ENCODE peak calls at places on chromosomes 11 and 22, in five cellular contexts. K, P, F, H and D are unnamed samples.
A peak's percentile ranks its signal among the peaks of the same experiment; 100 is the strongest.

GRCh38 chr22:32661737-32662586 is 139.5 kb upstream of the TIMP3 start:
- DNase-seq in F (no peak), P (no peak), H (no peak), K (no peak), D (no peak)

GRCh38 chr11:64250875-64251721 is at the start of gene PLCB3:
- DNase-seq in F (peak; percentile 70), K (peak; percentile 68), P (peak; percentile 51), H (no peak), D (peak; percentile 63)

GRCh38 chr22:24124247-24124646 is 57.0 kb upstream of the SUSD2 start:
- DNase-seq in K (no peak), H (no peak), F (no peak), P (no peak), D (no peak)

GRCh38 chr11:57599381-57599780 is 1.9 kb downstream of the SERPING1 start:
- DNase-seq in K (no peak), F (no peak), H (peak; percentile 42), P (no peak), D (no peak)

GRCh38 chr11:6962141-6962540 is 35.9 kb downstream of the ZNF215 start:
- DNase-seq in K (no peak), F (no peak), H (no peak), P (no peak), D (no peak)

GRCh38 chr11:23280088-23280487 is 419.8 kb upstream of the CCDC179 start:
- DNase-seq in K (no peak), H (no peak), P (no peak), F (no peak), D (no peak)

GRCh38 chr11:133928628-133929059 is 28.1 kb downstream of the IGSF9B start:
- DNase-seq in P (peak; percentile 56), F (no peak), H (peak; percentile 10), K (peak; percentile 88), D (no peak)

GRCh38 chr22:22098457-22099193 is 116.0 kb upstream of the TOP3B start:
- DNase-seq in F (no peak), H (no peak), P (no peak), K (no peak), D (peak; percentile 37)

GRCh38 chr11:27468209-27468608 is 4.4 kb downstream of the LGR4 start:
- DNase-seq in H (peak; percentile 96), P (no peak), K (peak; percentile 38), F (no peak), D (no peak)

GRCh38 chr11:31598454-31598853 is 88.9 kb downstream of the ELP4 start:
- DNase-seq in F (no peak), H (no peak), K (no peak), P (no peak), D (no peak)

GRCh38 chr11:31000412-31000811 is 369.1 kb downstream of the DCDC1 start:
- DNase-seq in P (no peak), H (no peak), F (no peak), K (no peak), D (no peak)

GRCh38 chr22:20130319-20130718 is 1.3 kb upstream of the ZDHHC8 start:
- DNase-seq in H (peak; percentile 15), F (no peak), K (no peak), P (no peak), D (no peak)

GRCh38 chr11:34468209-34468841 is 29.6 kb downstream of the CAT start:
- DNase-seq in H (peak; percentile 43), P (no peak), F (no peak), K (peak; percentile 76), D (peak; percentile 68)

GRCh38 chr11:64501500-64502427 is 89.3 kb upstream of the SLC22A12 start:
- DNase-seq in K (no peak), H (no peak), F (no peak), P (no peak), D (no peak)

GRCh38 chr11:35305670-35306382 is 113.5 kb downstream of the SLC1A2 start:
- DNase-seq in K (peak; percentile 55), P (peak; percentile 29), F (peak; percentile 17), H (peak; percentile 34), D (peak; percentile 71)

GRCh38 chr22:46042786-46043185 is 65.8 kb upstream of the WNT7B start:
- DNase-seq in H (no peak), K (no peak), P (no peak), F (peak; percentile 27), D (no peak)

GRCh38 chr11:30545507-30545906 is 40.6 kb downstream of the MPPED2 start:
- DNase-seq in F (no peak), H (no peak), K (no peak), P (no peak), D (no peak)

GRCh38 chr22:41446057-41446501 is 522 bp downstream of the TOB2 start:
- DNase-seq in H (no peak), F (peak; percentile 57), K (peak; percentile 45), P (no peak), D (no peak)

GRCh38 chr11:124762624-124763155 is 600 bp upstream of the ESAM start:
- DNase-seq in H (no peak), F (no peak), K (no peak), P (no peak), D (no peak)

GRCh38 chr11:6170226-6170625 is at the start of gene OR52B2:
- DNase-seq in H (no peak), K (no peak), P (no peak), F (no peak), D (no peak)

DNA sequence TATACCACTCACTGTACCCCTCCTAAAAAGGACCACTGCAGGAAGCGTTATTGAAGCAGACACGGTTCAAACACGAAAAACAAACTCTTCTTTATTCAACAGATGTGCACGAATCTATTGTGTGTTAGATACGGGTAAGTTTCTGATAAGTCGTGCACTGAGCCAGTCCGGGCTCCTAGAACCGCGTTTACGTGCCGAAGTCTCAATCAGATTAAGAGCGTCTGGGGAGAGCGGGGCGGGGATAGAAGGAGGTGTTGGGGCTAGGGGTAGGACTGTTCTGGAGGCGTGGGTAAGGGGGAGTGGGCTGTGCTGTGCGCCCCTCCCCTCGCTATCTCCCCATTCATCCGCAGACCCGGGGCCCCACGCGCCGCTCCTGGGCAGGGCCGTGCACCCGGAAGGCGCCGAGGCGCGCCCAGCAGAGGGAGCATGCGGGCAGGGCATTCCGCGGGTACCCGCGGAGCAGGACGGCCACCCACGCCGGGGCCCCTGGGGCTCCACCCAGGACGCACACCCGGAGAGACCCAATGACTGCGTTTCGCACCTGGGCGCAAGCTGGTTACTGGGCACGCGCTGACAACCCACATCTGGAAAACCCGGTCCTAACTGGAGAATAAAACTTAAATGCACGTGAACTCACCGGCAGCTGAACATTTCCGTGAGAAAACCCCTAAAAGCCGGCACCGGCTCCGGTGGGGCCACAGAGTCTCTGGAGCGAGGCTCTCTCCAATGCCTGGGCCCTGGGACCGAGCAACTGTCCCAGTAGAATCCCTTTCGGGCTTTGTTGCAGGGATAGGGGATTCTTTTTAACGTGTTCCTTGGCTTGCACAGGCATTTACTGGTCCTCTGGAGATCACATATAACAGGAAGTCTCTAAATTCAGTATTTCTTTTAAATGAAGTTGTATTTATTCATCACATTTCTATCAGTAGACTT is 40.6 kb downstream of the WEE1 start:
- DNase-seq in H (peak; percentile 70), K (peak; percentile 91), P (peak; percentile 78), F (peak; percentile 78), D (peak; percentile 97)
- H3K4me3 ChIP-seq in H (peak overlapping the region; percentile 34), K (peak overlapping the region; percentile 70), P (peak overlapping the region; percentile 70), F (peak overlapping the region; percentile 39), D (peak overlapping the region; percentile 60)

GRCh38 chr11:1349074-1349931 is 39.9 kb upstream of the TOLLIP start:
- DNase-seq in H (no peak), K (no peak), P (no peak), F (peak; percentile 13), D (no peak)

GRCh38 chr11:1353383-1354124 is 36.2 kb upstream of the BRSK2 start:
- DNase-seq in P (no peak), H (no peak), K (no peak), F (no peak), D (no peak)

GRCh38 chr11:1352696-1353382 is 36.9 kb upstream of the BRSK2 start:
- DNase-seq in P (no peak), K (no peak), F (no peak), H (no peak), D (peak; percentile 38)

GRCh38 chr11:1350086-1350725 is 39.5 kb upstream of the BRSK2 start:
- DNase-seq in H (no peak), F (no peak), P (no peak), K (no peak), D (no peak)

GRCh38 chr11:1351278-1351937 is 38.3 kb upstream of the BRSK2 start:
- DNase-seq in H (no peak), F (no peak), P (no peak), K (peak; percentile 46), D (peak; percentile 76)
- TF ChIP-seq CTCF in H (no peak), F (no peak), P (no peak), K (no peak), D (no peak)

DNA sequence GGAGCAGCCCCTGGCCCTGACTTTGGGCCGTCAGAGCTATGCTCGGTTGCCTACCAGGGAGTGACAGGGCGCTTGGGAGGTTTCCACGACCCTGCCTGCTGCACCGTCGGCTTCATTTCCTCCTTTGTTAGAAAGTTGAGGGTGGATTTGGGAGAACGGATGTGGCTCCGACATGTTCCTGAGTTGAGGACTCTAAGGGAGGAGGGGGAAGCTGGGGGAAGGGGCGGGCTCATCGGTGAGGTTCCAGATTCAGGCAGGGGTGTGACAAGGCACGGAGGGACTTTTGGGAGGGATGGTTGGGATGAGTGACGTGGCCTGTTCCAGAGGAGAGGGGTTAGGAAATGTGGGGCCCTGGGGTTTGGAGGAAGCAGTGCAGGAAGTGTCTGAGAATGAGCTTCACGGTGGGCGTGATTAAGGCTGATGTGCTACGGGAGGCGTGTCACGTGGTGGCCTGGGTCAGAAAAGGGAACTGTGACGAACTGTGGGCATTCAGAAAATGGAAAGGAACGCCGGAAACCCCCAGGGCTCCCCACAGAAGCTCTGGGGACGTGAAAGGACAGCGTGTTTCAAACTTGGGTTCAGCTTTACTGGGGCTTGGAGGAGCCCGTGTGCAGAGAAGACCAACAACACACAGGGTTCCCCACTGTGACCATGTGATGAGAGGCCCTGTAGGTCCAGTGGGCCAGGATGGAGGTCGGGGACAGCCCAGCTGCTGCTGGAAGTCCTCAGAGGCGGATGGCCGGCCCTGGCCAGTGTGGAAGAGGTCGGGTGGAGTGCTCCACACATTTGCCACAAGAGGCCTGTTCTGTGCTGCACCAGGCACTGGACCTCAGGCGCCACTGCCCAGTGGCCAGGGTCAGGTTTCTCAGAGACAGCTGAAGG is 2.8 kb downstream of the PARVB start:
- DNase-seq in H (no peak), F (peak; percentile 42), P (peak; percentile 43), K (peak; percentile 91), D (peak; percentile 96)
- H3K4me3 ChIP-seq in H (no peak overlapping the region), F (no peak overlapping the region), P (no peak overlapping the region), K (peak overlapping the region; percentile 60), D (peak overlapping the region; percentile 79)

GRCh38 chr11:899724-900123 is 10.9 kb downstream of the CHID1 start:
- DNase-seq in P (no peak), K (no peak), F (no peak), H (no peak), D (no peak)

GRCh38 chr11:897226-898159 is 13.1 kb downstream of the CHID1 start:
- DNase-seq in F (no peak), K (no peak), H (no peak), P (no peak), D (no peak)

GRCh38 chr11:900545-900944 is 10.1 kb downstream of the CHID1 start:
- DNase-seq in P (no peak), H (no peak), K (no peak), F (no peak), D (no peak)

GRCh38 chr11:898540-899190 is 11.9 kb downstream of the CHID1 start:
- DNase-seq in K (no peak), P (no peak), H (no peak), F (no peak), D (no peak)

DNA sequence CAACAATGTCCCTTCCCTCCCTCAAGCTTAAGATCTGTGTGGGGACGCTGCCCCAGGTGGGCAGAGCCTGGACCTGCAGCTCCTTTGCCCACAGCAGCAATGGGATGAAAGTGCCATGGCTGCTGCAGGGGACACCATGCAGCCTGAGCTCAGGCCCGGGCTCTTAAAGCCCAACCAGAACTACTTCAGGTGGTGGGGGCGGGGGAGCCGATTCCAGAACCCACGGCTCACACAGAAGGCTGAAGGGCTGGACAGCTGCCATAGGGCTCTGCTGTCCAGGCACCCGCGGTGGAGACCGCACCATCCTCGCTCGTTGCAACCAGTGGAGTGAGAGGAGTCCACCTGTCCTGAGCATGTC is 12.5 kb downstream of the CHID1 start:
- DNase-seq in H (no peak), K (peak; percentile 45), F (no peak), P (no peak), D (no peak)
- TF ChIP-seq CTCF in H (peak; percentile 11), K (peak; percentile 35), F (no peak), P (no peak), D (no peak)